ENCODE peak calls at places on chromosomes 11 and 22, in eight cellular contexts. P is CD8-positive, alpha-beta T cell; X is gastrocnemius medialis; F is thyroid gland; B is H1; I is CD4-positive, alpha-beta T cell; Y is IMR-90; G is prostate gland. H is an unnamed sample.

GRCh38 chr11:8071616-8072581 is 9.1 kb upstream of the TUB start:
- DNase-seq in P (no peak), X (no peak), F (no peak), B (no peak), I (no peak), Y (no peak), G (no peak), H (no peak)

GRCh38 chr11:83118814-83119213 is 38.1 kb upstream of the PCF11 start:
- DNase-seq in P (no peak), X (no peak), F (no peak), B (no peak), I (no peak), Y (peak; percentile 42), G (no peak), H (no peak)

GRCh38 chr22:32249231-32249630 is 5.9 kb downstream of the SLC5A4 start:
- DNase-seq in P (no peak), X (no peak), F (no peak), B (no peak), I (no peak), Y (no peak), G (no peak), H (no peak)

GRCh38 chr11:65427691-65428577 is 5.3 kb downstream of the NEAT1 start:
- DNase-seq in P (no peak), X (no peak), F (peak; percentile 58), B (no peak), I (no peak), Y (peak; percentile 78), G (peak; percentile 71), H (peak; percentile 82)

GRCh38 chr11:45847908-45848316 is 637 bp downstream of the CRY2 start:
- DNase-seq in P (peak; percentile 21), X (peak; percentile 30), F (peak; percentile 63), B (no peak), I (peak; percentile 4), Y (peak; percentile 64), G (peak; percentile 46), H (peak; percentile 25)

GRCh38 chr22:45781941-45782340 is 110.3 kb downstream of the ATXN10 start:
- DNase-seq in P (no peak), X (no peak), F (no peak), B (no peak), I (no peak), Y (peak; percentile 54), G (no peak), H (no peak)

GRCh38 chr22:41912338-41913039 is 2.4 kb downstream of the SHISA8 start:
- DNase-seq in P (no peak), X (no peak), F (no peak), B (no peak), I (no peak), Y (no peak), G (no peak), H (no peak)

GRCh38 chr11:94036096-94036495 is 14.9 kb downstream of the HEPHL1 start:
- DNase-seq in P (no peak), X (no peak), F (no peak), B (no peak), I (no peak), Y (no peak), G (no peak), H (no peak)

GRCh38 chr11:92048415-92048814 is 176.2 kb upstream of the FAT3 start:
- DNase-seq in P (no peak), X (no peak), F (no peak), B (no peak), I (no peak), Y (no peak), G (no peak), H (peak; percentile 76)

DNA sequence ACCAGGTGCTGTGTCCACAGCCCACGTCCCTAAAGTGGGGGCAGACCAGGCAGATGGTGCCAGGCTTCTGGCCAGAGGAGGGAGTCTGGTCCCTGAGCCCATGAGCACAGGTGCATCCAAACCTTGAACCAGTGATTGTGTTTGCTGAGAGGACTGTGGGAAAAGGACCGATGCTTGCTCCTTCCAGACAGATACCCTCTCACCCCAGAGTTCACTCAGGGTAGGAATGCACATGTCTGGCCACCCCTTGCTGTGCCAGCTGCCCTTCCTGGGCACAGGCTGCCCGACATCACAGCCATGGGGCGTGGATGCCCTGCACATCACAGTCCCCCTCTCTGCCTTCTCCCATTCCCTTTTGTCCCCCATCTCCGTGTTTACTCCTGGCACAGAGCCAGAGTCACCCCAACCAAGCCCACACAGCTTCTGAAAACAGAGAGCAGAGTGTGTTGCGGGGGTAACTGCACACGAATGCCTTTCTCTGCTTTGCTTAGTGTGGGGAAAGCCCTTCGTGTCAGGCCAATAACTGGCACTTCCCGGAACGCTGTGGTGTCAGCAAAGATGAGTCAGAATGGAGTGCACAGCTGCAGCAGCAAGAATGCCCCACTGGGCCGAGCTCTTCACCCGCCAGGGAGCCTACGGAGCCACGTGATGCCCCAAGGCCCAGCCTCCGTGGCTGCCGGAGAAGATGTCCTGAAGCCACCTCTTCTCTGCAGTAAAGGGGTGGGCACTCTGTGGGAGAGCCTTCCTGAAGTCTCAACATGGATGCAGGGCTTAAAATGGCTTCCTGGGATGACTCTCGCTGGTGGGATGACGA is 7.6 kb downstream of the CARS1 start:
- DNase-seq in P (peak; percentile 41), X (peak; percentile 91), F (peak; percentile 48), B (no peak), I (peak; percentile 47), Y (peak; percentile 98), G (peak; percentile 53), H (peak; percentile 91)
- TF ChIP-seq CTCF in P (no peak), X (no peak), F (peak; percentile 27), B (no peak), I (no peak), Y (peak; percentile 72), G (peak; percentile 32), H (peak; percentile 26)

GRCh38 chr11:107606122-107606521 is 15.2 kb downstream of the ELMOD1 start:
- DNase-seq in P (no peak), X (no peak), F (no peak), B (no peak), I (no peak), Y (no peak), G (no peak), H (no peak)
- TF ChIP-seq CTCF in P (no peak), X (no peak), F (no peak), B (peak; percentile 55), I (no peak), Y (peak; percentile 8), G (no peak), H (no peak)

GRCh38 chr11:32713496-32713895 is 81.0 kb downstream of the CCDC73 start:
- DNase-seq in P (no peak), X (no peak), F (no peak), B (no peak), I (no peak), Y (no peak), G (no peak), H (peak; percentile 8)
- TF ChIP-seq CTCF in P (no peak), X (no peak), F (peak; percentile 26), B (peak; percentile 32), I (no peak), Y (peak; percentile 34), G (no peak), H (peak; percentile 36)

DNA sequence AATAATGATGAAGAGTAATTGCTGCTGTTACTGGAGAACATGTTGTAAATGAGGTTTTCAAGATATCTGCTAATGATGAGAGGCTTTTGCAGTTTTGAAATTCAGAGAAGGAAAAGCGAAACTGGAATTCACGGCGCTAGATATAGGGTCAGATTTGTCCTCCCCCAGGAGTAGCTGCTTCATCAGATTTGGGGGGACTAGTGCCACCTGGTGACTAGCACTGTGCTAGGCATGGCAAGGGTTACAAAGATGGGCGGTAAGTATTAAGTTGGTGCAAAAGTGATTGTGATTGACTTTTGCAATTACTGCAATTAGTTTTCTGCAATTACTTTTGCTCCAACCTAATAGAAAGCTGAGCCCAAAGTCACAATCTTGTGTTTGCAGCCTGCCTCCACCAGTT is 879.9 kb upstream of the TENM4 start:
- DNase-seq in P (no peak), X (no peak), F (no peak), B (no peak), I (no peak), Y (no peak), G (no peak), H (peak; percentile 51)
- TF ChIP-seq CTCF in P (no peak), X (no peak), F (no peak), B (peak; percentile 69), I (no peak), Y (peak; percentile 17), G (no peak), H (peak; percentile 30)

GRCh38 chr11:123559418-123559817 is 95.0 kb downstream of the SCN3B start:
- DNase-seq in P (no peak), X (no peak), F (no peak), B (no peak), I (no peak), Y (peak; percentile 36), G (no peak), H (no peak)

GRCh38 chr11:123562166-123562565 is 92.3 kb downstream of the SCN3B start:
- DNase-seq in P (no peak), X (no peak), F (peak; percentile 35), B (no peak), I (no peak), Y (no peak), G (no peak), H (no peak)

GRCh38 chr11:123562829-123563228 is 91.6 kb downstream of the SCN3B start:
- DNase-seq in P (no peak), X (no peak), F (no peak), B (no peak), I (no peak), Y (no peak), G (no peak), H (no peak)

GRCh38 chr11:123560001-123560400 is 94.4 kb downstream of the SCN3B start:
- DNase-seq in P (no peak), X (no peak), F (peak; percentile 93), B (no peak), I (no peak), Y (peak; percentile 88), G (no peak), H (no peak)

DNA sequence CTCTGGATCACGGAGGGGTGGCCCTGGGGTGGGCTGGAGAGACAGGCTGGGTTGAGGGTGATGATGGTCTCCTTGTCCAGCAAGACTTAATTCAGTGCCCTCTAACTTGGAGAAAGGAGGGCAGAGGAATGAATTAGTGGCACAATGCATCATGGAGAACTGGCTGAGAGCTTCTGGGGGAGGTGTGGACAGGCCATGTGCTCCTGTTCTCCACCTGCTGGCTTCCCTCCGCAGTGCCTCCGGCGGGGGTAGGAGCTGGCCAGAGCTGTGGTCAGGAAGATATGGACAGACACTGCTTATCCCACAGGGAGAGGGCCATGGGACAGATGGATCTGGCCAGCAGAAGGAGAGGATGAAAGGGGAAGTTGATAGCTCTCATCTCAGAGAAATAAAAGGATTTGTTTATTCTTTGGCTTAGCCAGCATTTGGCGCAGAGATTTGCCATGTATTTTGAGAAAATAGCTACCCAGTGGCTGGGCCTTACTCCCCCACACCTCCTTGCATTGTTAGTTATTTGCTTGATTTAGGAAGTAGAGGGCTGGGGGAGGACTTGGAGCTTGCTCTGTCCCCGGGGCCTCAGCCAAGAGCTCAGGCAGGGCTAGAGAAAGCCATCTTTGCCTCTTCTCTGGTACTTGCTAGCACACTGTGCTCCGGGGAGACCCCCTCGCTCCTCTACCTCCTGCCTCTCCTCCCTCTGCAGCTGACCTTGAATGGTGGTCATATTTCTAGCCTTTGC is 93.2 kb downstream of the SCN3B start:
- DNase-seq in P (no peak), X (no peak), F (peak; percentile 70), B (no peak), I (no peak), Y (peak; percentile 56), G (no peak), H (no peak)
- TF ChIP-seq CTCF in P (no peak), X (no peak), F (peak; percentile 49), B (peak; percentile 64), I (no peak), Y (peak; percentile 44), G (peak; percentile 14), H (no peak)

H was measured in MCF 10A.